ENCODE peak calls at places on chromosomes 4 and X, in eight cellular contexts. F, Z, K, L, B, A, M and I are unnamed samples.

GRCh38 chr4:128916832-128917231 is 107.3 kb downstream of the JADE1 start:
- DNase-seq in K (no peak), M (no peak), B (no peak), F (no peak), Z (no peak), A (no peak), L (no peak), I (no peak)

GRCh38 chr4:35465096-35465495 is 779.2 kb downstream of the ARAP2 start:
- DNase-seq in B (no peak), A (no peak), Z (no peak), L (no peak), K (no peak), M (no peak), F (no peak), I (no peak)

GRCh38 chr4:8771258-8771590 is 100.4 kb downstream of the HMX1 start:
- DNase-seq in A (no peak), B (no peak), L (no peak), M (no peak), F (no peak), K (no peak), Z (no peak), I (no peak)

GRCh38 chr4:85474356-85474755 is 594 bp upstream of the ARHGAP24 start:
- DNase-seq in K (no peak), M (no peak), L (no peak), Z (no peak), B (no peak), A (no peak), F (no peak), I (no peak)

GRCh38 chrX:123172874-123173273 is 11.2 kb upstream of the GRIA3 start:
- DNase-seq in B (no peak), L (no peak), A (no peak), K (no peak), M (no peak), Z (no peak), F (no peak), I (no peak)

GRCh38 chrX:151752847-151753246 is 18.3 kb downstream of the CNGA2 start:
- DNase-seq in B (no peak), L (no peak), F (no peak), M (no peak), K (no peak), A (no peak), Z (no peak), I (no peak)

GRCh38 chrX:115499112-115499805 is 61.7 kb upstream of the PLS3 start:
- DNase-seq in B (no peak), Z (no peak), A (no peak), K (peak), M (no peak), F (no peak), L (no peak), I (no peak)

GRCh38 chrX:54419559-54420302 is 20.5 kb upstream of the TSR2 start:
- DNase-seq in L (no peak), A (no peak), M (no peak), F (no peak), K (no peak), B (no peak), Z (no peak), I (no peak)

GRCh38 chrX:55451626-55451989 is 319 bp upstream of the MAGEH1 start:
- DNase-seq in A (no peak), K (no peak), Z (no peak), B (no peak), L (no peak), F (no peak), M (no peak), I (no peak)

GRCh38 chr4:54064317-54065275 is at the start of gene CHIC2:
- DNase-seq in Z (peak), A (peak), F (peak), K (peak), L (peak), B (peak), M (peak), I (peak)

GRCh38 chr4:141686929-141687328 is 50.5 kb downstream of the IL15 start:
- DNase-seq in B (peak), M (no peak), L (no peak), A (no peak), K (peak), Z (no peak), F (no peak), I (no peak)

GRCh38 chrX:30643313-30643821 is 9.9 kb upstream of the GK start:
- DNase-seq in B (no peak), Z (no peak), A (no peak), M (no peak), K (peak), L (no peak), F (no peak), I (no peak)

GRCh38 chrX:150769408-150769807 is 76.2 kb downstream of the MTMR1 start:
- DNase-seq in Z (no peak), F (no peak), M (no peak), B (no peak), K (no peak), L (no peak), A (no peak), I (no peak)

GRCh38 chr4:129344058-129344457 is 248.1 kb downstream of the C4orf33 start:
- DNase-seq in M (peak), L (no peak), A (peak), F (no peak), Z (no peak), B (peak), K (peak), I (peak)

GRCh38 chr4:147303506-147303905 is 177.4 kb upstream of the EDNRA start:
- DNase-seq in F (no peak), K (no peak), Z (no peak), B (no peak), L (no peak), M (no peak), A (no peak), I (no peak)

GRCh38 chr4:54095110-54095800 is 4.7 kb upstream of the GSX2 start:
- DNase-seq in A (no peak), M (no peak), Z (no peak), K (no peak), F (no peak), L (no peak), B (no peak), I (no peak)

GRCh38 chrX:85836868-85837267 is 210.5 kb downstream of the CHM start:
- DNase-seq in A (no peak), Z (no peak), F (no peak), L (no peak), B (no peak), M (peak), K (peak), I (no peak)